ENCODE peak calls at places on chromosomes 6 and 20, in five cellular contexts. R is CD8-positive, alpha-beta T cell; V is mucosa of descending colon; W is fibroblast of the aortic adventitia; N is ovary. K is an unnamed sample.

GRCh38 chr20:23878787-23879186 is 761 bp downstream of the CST5 start:
- DNase-seq in V (no peak), N (no peak), R (no peak), W (no peak), K (no peak)

GRCh38 chr6:27157461-27158315 is 89.8 kb upstream of the PRSS16 start:
- DNase-seq in W (peak), N (peak), R (peak), V (peak), K (no peak)

GRCh38 chr20:63440366-63440955 is 32.0 kb downstream of the KCNQ2 start:
- DNase-seq in V (no peak), W (no peak), R (no peak), N (no peak), K (no peak)

GRCh38 chr6:112214749-112215269 is 39.6 kb downstream of the LAMA4 start:
- DNase-seq in R (no peak), N (no peak), W (peak), V (no peak), K (no peak)

GRCh38 chr6:100506651-100507050 is 41.9 kb upstream of the SIM1 start:
- DNase-seq in N (no peak), V (no peak), W (peak), R (no peak), K (no peak)

GRCh38 chr6:44041461-44042260 is 85.6 kb downstream of the MRPL14 start:
- DNase-seq in R (no peak), N (peak), V (no peak), W (peak), K (no peak)

GRCh38 chr6:14037402-14038277 is 79.9 kb upstream of the CD83 start:
- DNase-seq in R (no peak), V (no peak), W (peak), N (no peak), K (no peak)

GRCh38 chr6:158849899-158850806 is 31.0 kb upstream of the EZR start:
- DNase-seq in V (no peak), N (no peak), R (peak), W (peak), K (no peak)

GRCh38 chr6:31888281-31889258 is 8.9 kb downstream of the EHMT2 start:
- DNase-seq in W (no peak), R (peak), V (peak), N (no peak), K (peak)

GRCh38 chr6:30990422-30991086 is 7.0 kb downstream of the MUC21 start:
- DNase-seq in R (no peak), W (no peak), V (no peak), N (no peak), K (no peak)

GRCh38 chr6:136323431-136324112 is 33.9 kb upstream of the BCLAF1 start:
- DNase-seq in R (no peak), V (no peak), N (peak), W (peak), K (no peak)

GRCh38 chr6:46821348-46821992 is 28.3 kb downstream of the MEP1A start:
- DNase-seq in V (no peak), R (no peak), W (no peak), N (no peak), K (no peak)

GRCh38 chr6:75368151-75368779 is 83.7 kb upstream of the TMEM30A start:
- DNase-seq in W (peak), R (no peak), N (no peak), V (no peak), K (peak)

GRCh38 chr6:52976149-52976548 is 18.9 kb downstream of the GSTA4 start:
- DNase-seq in V (no peak), W (no peak), R (no peak), N (no peak), K (no peak)

GRCh38 chr6:34027445-34027936 is 118.4 kb downstream of the GRM4 start:
- DNase-seq in R (peak), W (peak), V (peak), N (peak), K (peak)

GRCh38 chr6:152272486-152272885 is 364.7 kb downstream of the SYNE1 start:
- DNase-seq in R (no peak), W (no peak), V (no peak), N (no peak), K (no peak)

GRCh38 chr6:24768361-24768760 is 6.4 kb upstream of the GMNN start:
- DNase-seq in R (no peak), W (no peak), N (no peak), V (no peak), K (no peak)

GRCh38 chr6:30759575-30760239 is 15.4 kb upstream of the IER3 start:
- DNase-seq in W (peak), V (no peak), R (no peak), N (no peak), K (no peak)

GRCh38 chr20:45878076-45878731 is 2.8 kb upstream of the ZSWIM1 start:
- DNase-seq in N (peak), V (no peak), R (no peak), W (peak), K (no peak)

GRCh38 chr20:48619126-48620101 is 208.4 kb downstream of the PREX1 start:
- DNase-seq in V (peak), W (no peak), R (no peak), N (no peak), K (no peak)

GRCh38 chr6:137046871-137047412 is 2.2 kb upstream of the IL20RA start:
- DNase-seq in N (no peak), R (no peak), W (no peak), V (no peak), K (no peak)

GRCh38 chr6:35624341-35625070 is 64.2 kb downstream of the FKBP5 start:
- DNase-seq in N (no peak), V (no peak), W (peak), R (peak), K (no peak)

GRCh38 chr6:36949636-36950035 is 4.9 kb upstream of the PI16 start:
- DNase-seq in R (no peak), V (no peak), W (peak), N (no peak), K (no peak)

GRCh38 chr6:55082021-55082420 is 92.3 kb upstream of the HCRTR2 start:
- DNase-seq in V (no peak), N (no peak), W (no peak), R (no peak), K (no peak)

GRCh38 chr20:61940491-61940890 is 125.2 kb downstream of the TAF4 start:
- DNase-seq in N (peak), W (no peak), V (no peak), R (no peak), K (no peak)
- TF ChIP-seq CTCF in N (no peak), W (no peak), V (no peak), R (no peak), K (no peak)

GRCh38 chr6:18155273-18155863 is at the start of gene KDM1B:
- DNase-seq in N (no peak), V (peak), W (peak), R (no peak), K (no peak)

GRCh38 chr6:18154507-18155272 is at the start of gene TPMT:
- DNase-seq in R (peak), W (no peak), V (no peak), N (peak), K (peak)

GRCh38 chr6:18153311-18153703 is 1.6 kb downstream of the TPMT start:
- DNase-seq in N (no peak), V (no peak), R (no peak), W (no peak), K (no peak)

GRCh38 chr6:18151801-18152200 is 3.1 kb downstream of the TPMT start:
- DNase-seq in V (no peak), N (no peak), R (no peak), W (no peak), K (no peak)

GRCh38 chr6:18155864-18156396 is 708 bp downstream of the KDM1B start:
- DNase-seq in W (no peak), V (peak), R (no peak), N (no peak), K (peak)
- TF ChIP-seq CTCF in W (peak), V (peak), R (no peak), N (no peak), K (peak)

DNA sequence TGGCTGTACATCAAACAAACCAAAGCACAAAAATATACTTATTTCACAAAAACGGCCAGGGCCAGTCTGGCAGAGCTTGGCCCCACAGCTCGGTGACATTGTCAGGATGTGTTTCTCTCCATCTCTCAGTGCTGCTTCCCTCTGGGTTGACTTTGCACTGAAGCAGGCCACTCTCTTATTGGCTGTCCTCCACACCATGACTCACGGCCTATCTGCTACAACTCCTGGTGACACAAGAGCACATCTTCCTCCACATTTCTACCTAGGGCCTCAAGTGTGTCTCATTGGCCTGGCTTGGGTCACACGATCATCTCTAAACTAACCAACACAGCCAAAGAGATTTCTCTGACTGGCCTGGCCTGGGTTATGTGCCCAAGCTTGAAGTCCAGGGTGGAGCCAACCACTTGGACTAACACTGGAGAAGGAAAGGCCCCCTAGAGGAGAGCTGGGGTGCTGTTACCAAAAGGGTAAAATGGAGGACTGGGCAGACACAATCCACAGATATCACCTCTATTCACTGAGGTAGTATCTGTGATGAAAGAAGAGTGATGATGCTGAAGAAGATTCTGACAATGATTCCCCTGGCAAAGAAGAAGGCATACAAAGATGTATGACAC is 159.8 kb upstream of the TSHZ2 start:
- DNase-seq in N (no peak), W (no peak), V (no peak), R (no peak), K (no peak)
- TF ChIP-seq CTCF in N (no peak), W (no peak), V (no peak), R (no peak), K (no peak)

GRCh38 chr6:72048080-72048479 is 161.7 kb downstream of the RIMS1 start:
- DNase-seq in R (no peak), V (no peak), W (no peak), N (no peak), K (no peak)

GRCh38 chr6:72040106-72040505 is 153.8 kb downstream of the RIMS1 start:
- DNase-seq in R (no peak), N (no peak), V (no peak), W (no peak), K (no peak)

GRCh38 chr6:72037006-72037405 is 150.7 kb downstream of the RIMS1 start:
- DNase-seq in V (no peak), R (no peak), W (no peak), N (no peak), K (no peak)

DNA sequence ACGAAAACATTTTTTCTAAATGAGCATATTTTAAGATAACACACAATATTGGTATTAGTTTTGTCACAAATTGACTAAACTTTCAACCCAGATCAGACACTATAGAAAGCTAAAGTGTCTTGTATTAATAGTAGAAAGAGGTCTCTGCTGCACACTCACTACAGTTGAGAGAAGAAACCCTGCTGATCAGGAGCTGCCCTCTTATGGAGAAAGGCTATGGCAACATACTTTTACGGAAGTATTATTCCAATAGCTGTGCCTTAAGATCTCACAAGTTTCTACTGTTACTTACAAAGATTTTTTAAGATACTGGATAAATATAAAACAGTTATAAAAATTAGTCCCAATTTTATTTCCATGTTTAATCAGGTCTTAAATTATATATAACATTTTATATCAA is 155.7 kb downstream of the RIMS1 start:
- DNase-seq in W (peak), V (no peak), R (no peak), N (no peak), K (no peak)
- TF ChIP-seq CTCF in W (no peak), V (no peak), R (no peak), N (no peak), K (peak)

GRCh38 chr6:117074672-117075071 is 190.7 kb upstream of the VGLL2 start:
- DNase-seq in R (no peak), V (no peak), W (no peak), N (no peak), K (no peak)

GRCh38 chr6:117075218-117075617 is 190.1 kb upstream of the VGLL2 start:
- DNase-seq in R (no peak), W (no peak), N (no peak), V (no peak), K (no peak)

GRCh38 chr6:117078624-117079023 is 186.7 kb upstream of the VGLL2 start:
- DNase-seq in N (no peak), V (no peak), R (no peak), W (no peak), K (no peak)

GRCh38 chr6:117076076-117076475 is 189.3 kb upstream of the VGLL2 start:
- DNase-seq in W (no peak), R (no peak), V (no peak), N (no peak), K (no peak)

GRCh38 chr6:117077300-117077699 is 188.1 kb upstream of the VGLL2 start:
- DNase-seq in R (no peak), W (no peak), N (no peak), V (no peak), K (no peak)
- TF ChIP-seq CTCF in R (no peak), W (no peak), N (no peak), V (no peak), K (no peak)

K was measured in progenitor cell of endocrine pancreas.